ENCODE peak calls at places on chromosome X, in six cellular contexts. E is AG04449, V is GM23338, J is fibroblast of the aortic adventitia, Y is Peyer's patch, N is thoracic aorta. L is an unnamed sample.

GRCh38 chrX:123753656-123754350 is 21.0 kb upstream of the THOC2 start:
- DNase-seq in V (no peak), N (no peak), Y (no peak), J (no peak), E (no peak), L (no peak)

GRCh38 chrX:36434521-36434920 is 515.0 kb downstream of the CFAP47 start:
- DNase-seq in E (no peak), Y (no peak), V (no peak), J (no peak), N (no peak), L (no peak)

GRCh38 chrX:15376956-15377355 is 7.3 kb downstream of the VEGFD start:
- DNase-seq in V (no peak), Y (no peak), N (no peak), E (no peak), J (peak; percentile 22), L (no peak)

GRCh38 chrX:121761845-121762244 is 714.4 kb downstream of the GLUD2 start:
- DNase-seq in V (no peak), J (no peak), E (no peak), N (no peak), Y (no peak), L (no peak)

GRCh38 chrX:7201481-7201880 is 53.5 kb upstream of the PUDP start:
- DNase-seq in E (no peak), N (no peak), V (no peak), Y (no peak), J (no peak), L (no peak)

GRCh38 chrX:43556207-43556606 is 99.9 kb upstream of the MAOA start:
- DNase-seq in V (no peak), J (no peak), Y (peak; percentile 57), N (no peak), E (no peak), L (no peak)

GRCh38 chrX:12975999-12976558 is 1.2 kb downstream of the TMSB4X start:
- DNase-seq in Y (peak; percentile 69), J (peak; percentile 54), V (peak; percentile 44), N (no peak), E (no peak), L (no peak)

GRCh38 chrX:139936259-139936658 is 3.4 kb upstream of the ATP11C start:
- DNase-seq in E (no peak), Y (no peak), N (no peak), V (peak; percentile 38), J (no peak), L (no peak)

GRCh38 chrX:38959736-38960534 is 158.7 kb downstream of the MID1IP1 start:
- DNase-seq in N (no peak), Y (no peak), V (peak; percentile 37), J (peak; percentile 38), E (no peak), L (no peak)

GRCh38 chrX:2351999-2352995 is 148.5 kb downstream of the DHRSX start:
- DNase-seq in V (no peak), Y (no peak), E (peak; percentile 94), J (peak; percentile 77), N (no peak), L (peak; percentile 67)

GRCh38 chrX:47815901-47816845 is 20.5 kb upstream of the ZNF81 start:
- DNase-seq in N (no peak), E (no peak), V (peak; percentile 62), J (peak; percentile 34), Y (no peak), L (no peak)

GRCh38 chrX:121013897-121014455 is 28.4 kb upstream of the CT47A1 start:
- DNase-seq in N (no peak), J (no peak), E (no peak), Y (no peak), V (no peak), L (no peak)

GRCh38 chrX:102966701-102967100 is 29.6 kb downstream of the RAB40AL start:
- DNase-seq in Y (no peak), E (no peak), N (no peak), J (peak; percentile 25), V (no peak), L (no peak)

GRCh38 chrX:42530027-42530426 is 247.9 kb downstream of the PPP1R2C start:
- DNase-seq in J (peak; percentile 49), E (peak; percentile 46), V (peak; percentile 32), N (no peak), Y (no peak), L (peak; percentile 58)
- TF ChIP-seq CTCF in J (no peak), E (peak; percentile 26), V (no peak), N (no peak), Y (no peak), L (peak; percentile 29)

GRCh38 chrX:1244164-1245076 is 24.2 kb upstream of the CSF2RA start:
- DNase-seq in J (no peak), V (peak; percentile 83), E (no peak), Y (no peak), N (no peak), L (no peak)
- TF ChIP-seq CTCF in J (no peak), V (peak; percentile 59), E (no peak), Y (no peak), N (no peak), L (no peak)

GRCh38 chrX:83658731-83659130 is 150.6 kb downstream of the POU3F4 start:
- DNase-seq in J (no peak), Y (no peak), E (no peak), N (no peak), V (peak; percentile 1), L (no peak)
- TF ChIP-seq CTCF in J (no peak), Y (no peak), E (no peak), N (no peak), V (peak; percentile 32), L (no peak)

GRCh38 chrX:131792789-131793462 is 230.2 kb upstream of the STK26 start:
- DNase-seq in N (no peak), E (no peak), J (peak; percentile 98), Y (peak; percentile 96), V (no peak), L (peak; percentile 65)
- TF ChIP-seq CTCF in N (no peak), E (no peak), J (peak; percentile 45), Y (no peak), V (no peak), L (peak; percentile 25)

GRCh38 chrX:133171962-133172708 is 46.0 kb downstream of the TFDP3 start:
- DNase-seq in J (peak; percentile 4), Y (no peak), E (no peak), V (peak; percentile 33), N (no peak), L (no peak)
- TF ChIP-seq CTCF in J (no peak), Y (no peak), E (no peak), V (peak; percentile 59), N (no peak), L (peak; percentile 41)

DNA sequence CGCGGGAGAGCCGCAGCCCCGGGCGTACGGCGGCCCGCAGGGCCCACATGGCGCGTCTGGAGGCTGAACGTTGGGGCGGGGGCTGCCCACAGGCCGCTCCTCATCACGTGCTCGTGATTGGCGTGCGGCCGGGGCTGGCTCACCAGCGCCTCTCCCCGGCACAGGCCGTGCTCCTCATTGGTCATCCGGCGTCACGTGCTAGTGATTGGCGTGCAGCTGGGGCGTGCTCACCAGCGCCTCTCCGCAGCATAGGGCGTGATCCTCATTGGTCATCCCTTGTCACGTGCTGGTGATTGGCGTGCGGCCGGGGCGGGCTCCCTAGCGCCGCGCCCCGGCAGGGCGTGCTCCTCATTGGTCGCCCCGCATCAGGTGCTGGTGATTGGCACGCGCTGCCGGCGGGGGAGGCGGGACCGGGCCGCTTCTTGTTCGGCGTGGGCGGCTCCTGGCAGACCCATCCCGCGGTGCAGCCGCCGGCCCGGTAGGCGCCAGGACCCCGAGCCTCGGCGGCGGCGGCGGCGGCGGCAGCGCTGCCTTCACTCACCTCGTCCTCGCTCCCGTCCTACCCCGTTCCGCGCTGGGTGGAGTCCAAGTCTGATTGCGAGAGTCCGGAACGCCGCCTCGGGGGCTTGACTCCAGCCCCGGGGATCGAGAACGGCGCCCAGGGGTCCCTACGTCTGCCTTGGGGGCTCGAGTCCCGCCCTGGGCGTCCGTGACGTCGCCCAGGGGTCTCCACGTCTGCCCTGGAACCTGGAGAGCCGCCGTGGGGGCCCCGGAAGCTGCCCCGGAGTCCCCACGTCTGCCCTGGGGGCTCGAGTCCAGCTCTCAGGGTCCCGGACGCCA is at the start of gene GTPBP6:
- DNase-seq in Y (peak; percentile 100), E (peak; percentile 97), J (peak; percentile 99), N (peak; percentile 99), V (peak; percentile 100), L (peak; percentile 95)
- TF ChIP-seq CTCF in Y (no peak), E (peak; percentile 44), J (peak; percentile 3), N (no peak), V (no peak), L (peak; percentile 21)

GRCh38 chrX:111719426-111720210 is 38.6 kb downstream of the ALG13 start:
- DNase-seq in V (peak; percentile 2), Y (no peak), E (peak; percentile 7), J (peak; percentile 51), N (no peak), L (no peak)
- TF ChIP-seq CTCF in V (peak; percentile 28), Y (no peak), E (no peak), J (no peak), N (no peak), L (peak; percentile 28)

DNA sequence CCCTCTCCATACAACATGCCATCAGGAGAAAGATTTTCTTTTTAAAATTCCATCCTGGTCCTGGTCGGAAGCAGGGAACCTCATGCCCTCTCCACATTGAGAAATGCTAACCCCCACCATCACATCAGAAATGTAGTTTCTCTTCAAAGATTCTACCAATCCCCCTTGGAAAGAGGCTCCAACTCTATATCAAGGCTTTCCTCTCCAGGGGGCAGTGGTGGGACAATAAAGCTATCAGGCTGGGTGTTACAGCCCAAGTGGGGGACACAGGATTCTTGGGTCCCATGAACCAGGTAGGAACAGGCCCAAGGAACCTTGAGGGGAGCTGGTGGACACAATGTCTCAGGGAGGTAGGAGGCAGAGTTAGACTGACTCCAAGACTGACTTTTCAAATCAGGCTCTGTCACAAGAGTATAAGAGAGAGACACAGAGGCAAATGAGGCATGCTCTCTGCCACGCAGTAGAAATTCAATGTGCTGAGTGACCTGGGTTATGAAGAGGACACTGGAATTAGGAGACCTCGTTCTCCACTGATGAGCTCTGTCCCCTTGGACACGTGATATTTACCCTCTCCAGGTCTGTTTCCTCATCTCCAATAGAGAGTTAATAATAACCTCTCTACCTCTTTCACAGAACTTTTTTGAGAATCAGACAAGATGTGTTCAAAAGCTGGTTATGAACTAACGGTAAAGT is 4.5 kb downstream of the GJB1 start:
- DNase-seq in J (no peak), E (no peak), Y (no peak), V (peak; percentile 11), N (no peak), L (no peak)
- TF ChIP-seq CTCF in J (peak; percentile 10), E (no peak), Y (no peak), V (no peak), N (no peak), L (no peak)